ENCODE peak calls at places on chromosomes 12 and 14, in six cellular contexts. Z is fibroblast of lung, Q is T-helper 1 cell, U is pancreas, C is substantia nigra, S is dorsolateral prefrontal cortex. D is an unnamed sample.

GRCh38 chr12:32273063-32273521 is 126.3 kb upstream of the FGD4 start:
- DNase-seq in Z (peak; percentile 37), Q (no peak), U (no peak), C (no peak), S (no peak), D (no peak)

GRCh38 chr12:61654698-61655097 is 605.5 kb upstream of the USP15 start:
- DNase-seq in Z (no peak), Q (no peak), U (no peak), C (no peak), S (no peak), D (no peak)

GRCh38 chr14:64990291-64990690 is 3.6 kb downstream of the FNTB start:
- DNase-seq in Z (no peak), Q (no peak), U (no peak), C (no peak), S (no peak), D (no peak)

GRCh38 chr14:67232066-67232465 is 9.2 kb upstream of the PALS1 start:
- DNase-seq in Z (no peak), Q (no peak), U (no peak), C (no peak), S (no peak), D (no peak)

GRCh38 chr14:77161011-77161410 is 19.4 kb upstream of the ZDHHC22 start:
- DNase-seq in Z (no peak), Q (no peak), U (no peak), C (no peak), S (no peak), D (no peak)

GRCh38 chr14:91956616-91957015 is 9.1 kb upstream of the FBLN5 start:
- DNase-seq in Z (no peak), Q (no peak), U (no peak), C (no peak), S (no peak), D (no peak)

GRCh38 chr14:36767603-36768281 is 106.1 kb downstream of the PAX9 start:
- DNase-seq in Z (peak; percentile 50), Q (no peak), U (no peak), C (no peak), S (no peak), D (no peak)

GRCh38 chr12:81077329-81077685 is 572 bp upstream of the ACSS3 start:
- DNase-seq in Z (peak; percentile 61), Q (no peak), U (no peak), C (no peak), S (no peak), D (peak; percentile 52)

GRCh38 chr14:52609445-52610044 is 56.9 kb downstream of the GPR137C start:
- DNase-seq in Z (no peak), Q (no peak), U (no peak), C (no peak), S (no peak), D (no peak)

GRCh38 chr14:82546401-82546800 is 1012.7 kb upstream of the SEL1L start:
- DNase-seq in Z (no peak), Q (no peak), U (no peak), C (no peak), S (no peak), D (no peak)

GRCh38 chr14:51147183-51147582 is 52.3 kb upstream of the TRIM9 start:
- DNase-seq in Z (peak; percentile 6), Q (no peak), U (no peak), C (no peak), S (no peak), D (no peak)

GRCh38 chr12:114311966-114312365 is 94.0 kb downstream of the TBX5 start:
- DNase-seq in Z (peak; percentile 84), Q (no peak), U (no peak), C (no peak), S (no peak), D (no peak)

GRCh38 chr14:75042040-75042439 is 9.2 kb downstream of the MLH3 start:
- DNase-seq in Z (peak; percentile 55), Q (no peak), U (no peak), C (no peak), S (no peak), D (no peak)